ENCODE peak calls at places on chromosomes 16 and 17, in four cellular contexts. M is K562, W is HepG2, F is GM12878. J is an unnamed sample.

GRCh38 chr17:20073056-20073979 is 64.2 kb downstream of the SPECC1 start:
- DNase-seq in W (no peak), F (no peak), M (no peak), J (no peak)

GRCh38 chr17:68457168-68457538 is at the start of gene WIPI1:
- DNase-seq in W (peak), M (no peak), F (no peak), J (no peak)

GRCh38 chr17:7226721-7227710 is 7.3 kb downstream of the ACADVL start:
- DNase-seq in F (no peak), W (no peak), M (no peak), J (no peak)

GRCh38 chr17:55830699-55831098 is 79.8 kb downstream of the PCTP start:
- DNase-seq in M (no peak), W (no peak), F (no peak), J (no peak)

GRCh38 chr16:14392960-14393359 is 237.1 kb downstream of the PARN start:
- DNase-seq in M (no peak), W (no peak), F (no peak), J (no peak)

GRCh38 chr17:62787358-62787757 is 20.8 kb downstream of the MARCHF10 start:
- DNase-seq in M (no peak), W (no peak), F (no peak), J (no peak)

GRCh38 chr16:56610017-56610608 is 1.7 kb downstream of the MT2A start:
- DNase-seq in M (no peak), F (peak), W (peak), J (no peak)

GRCh38 chr16:922051-922450 is 48.7 kb downstream of the LMF1 start:
- DNase-seq in W (no peak), M (no peak), F (no peak), J (no peak)

GRCh38 chr17:67992541-67993152 is 3.6 kb downstream of the C17orf58 start:
- DNase-seq in M (no peak), F (no peak), W (no peak), J (no peak)

GRCh38 chr16:17038415-17038814 is 432.3 kb downstream of the XYLT1 start:
- DNase-seq in W (no peak), M (no peak), F (no peak), J (no peak)

GRCh38 chr16:86219655-86220445 is 290.5 kb upstream of the FOXF1 start:
- DNase-seq in W (no peak), F (no peak), M (no peak), J (no peak)

GRCh38 chr17:81385320-81386111 is 9.7 kb upstream of the BAHCC1 start:
- DNase-seq in W (peak), F (no peak), M (no peak), J (no peak)

GRCh38 chr17:6366144-6366755 is 68.7 kb downstream of the AIPL1 start:
- DNase-seq in W (no peak), M (no peak), F (no peak), J (peak)

GRCh38 chr17:78500806-78501205 is 76.4 kb downstream of the DNAH17 start:
- DNase-seq in F (no peak), M (no peak), W (no peak), J (no peak)

GRCh38 chr16:68128577-68129305 is 43.6 kb downstream of the NFATC3 start:
- DNase-seq in M (no peak), W (peak), F (no peak), J (no peak)

GRCh38 chr17:40311575-40311974 is 2.6 kb downstream of the RARA start:
- DNase-seq in W (no peak), F (no peak), M (no peak), J (peak)

GRCh38 chr16:87570938-87571867 is 31.1 kb upstream of the JPH3 start:
- DNase-seq in M (peak), W (peak), F (no peak), J (peak)

GRCh38 chr17:27551701-27552466 is 79.1 kb upstream of the LGALS9 start:
- DNase-seq in F (no peak), W (peak), M (peak), J (no peak)

GRCh38 chr16:74309789-74310781 is 13.5 kb downstream of the PSMD7 start:
- DNase-seq in F (no peak), M (peak), W (peak), J (no peak)

GRCh38 chr17:66810951-66811682 is 23.8 kb upstream of the CACNG5 start:
- DNase-seq in F (no peak), M (no peak), W (no peak), J (no peak)

GRCh38 chr16:964696-965395 is 5.9 kb downstream of the LMF1 start:
- DNase-seq in M (no peak), W (no peak), F (no peak), J (no peak)

GRCh38 chr16:22711847-22712246 is 102.1 kb upstream of the HS3ST2 start:
- DNase-seq in M (no peak), F (no peak), W (no peak), J (no peak)

GRCh38 chr17:50634915-50635719 is 436 bp downstream of the ABCC3 start:
- DNase-seq in W (no peak), M (no peak), F (no peak), J (peak)

GRCh38 chr17:32794533-32795246 is 82.2 kb downstream of the MYO1D start:
- DNase-seq in F (no peak), W (peak), M (peak), J (no peak)

GRCh38 chr17:81877569-81877968 is 6.4 kb upstream of the ARHGDIA start:
- DNase-seq in F (no peak), W (no peak), M (no peak), J (no peak)

GRCh38 chr17:39706921-39707337 is 7.1 kb downstream of the ERBB2 start:
- DNase-seq in W (no peak), M (no peak), F (no peak), J (no peak)

GRCh38 chr16:12459401-12459791 is 344.3 kb downstream of the CPPED1 start:
- DNase-seq in F (no peak), M (no peak), W (no peak), J (no peak)

GRCh38 chr17:41333836-41334235 is 16.8 kb downstream of the KRT33A start:
- DNase-seq in M (no peak), W (no peak), F (no peak), J (no peak)

GRCh38 chr17:41335747-41336146 is 14.9 kb downstream of the KRT33A start:
- DNase-seq in F (no peak), M (no peak), W (no peak), J (no peak)

GRCh38 chr17:41333098-41333497 is 17.5 kb downstream of the KRT33A start:
- DNase-seq in F (no peak), W (no peak), M (no peak), J (no peak)

GRCh38 chr17:41334899-41335298 is 15.7 kb downstream of the KRT33A start:
- DNase-seq in M (no peak), W (no peak), F (no peak), J (no peak)

DNA sequence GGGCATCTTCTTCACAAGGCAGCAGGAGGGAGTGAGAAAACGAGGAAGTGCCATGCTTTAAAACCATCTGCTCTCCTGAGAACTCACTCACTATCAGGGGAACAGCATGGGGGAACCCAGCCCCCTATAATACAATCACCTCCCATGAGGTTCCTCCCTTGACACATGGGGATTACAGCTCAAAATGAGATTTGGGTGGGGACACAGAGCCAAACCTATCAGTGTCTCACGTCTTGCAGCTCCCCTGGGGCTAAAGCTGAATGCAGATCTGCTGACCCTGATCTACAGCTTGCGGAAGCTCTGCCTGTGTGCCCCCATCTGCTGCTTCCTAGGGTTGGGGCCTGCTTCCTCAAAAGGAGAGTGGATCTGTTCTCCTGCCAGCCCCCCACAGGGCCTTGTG is 16.2 kb downstream of the KRT33A start:
- DNase-seq in M (no peak), W (no peak), F (peak), J (no peak)
- TF ChIP-seq CREM in M (no peak), W (no peak), F (no peak), J (no peak)

DNA sequence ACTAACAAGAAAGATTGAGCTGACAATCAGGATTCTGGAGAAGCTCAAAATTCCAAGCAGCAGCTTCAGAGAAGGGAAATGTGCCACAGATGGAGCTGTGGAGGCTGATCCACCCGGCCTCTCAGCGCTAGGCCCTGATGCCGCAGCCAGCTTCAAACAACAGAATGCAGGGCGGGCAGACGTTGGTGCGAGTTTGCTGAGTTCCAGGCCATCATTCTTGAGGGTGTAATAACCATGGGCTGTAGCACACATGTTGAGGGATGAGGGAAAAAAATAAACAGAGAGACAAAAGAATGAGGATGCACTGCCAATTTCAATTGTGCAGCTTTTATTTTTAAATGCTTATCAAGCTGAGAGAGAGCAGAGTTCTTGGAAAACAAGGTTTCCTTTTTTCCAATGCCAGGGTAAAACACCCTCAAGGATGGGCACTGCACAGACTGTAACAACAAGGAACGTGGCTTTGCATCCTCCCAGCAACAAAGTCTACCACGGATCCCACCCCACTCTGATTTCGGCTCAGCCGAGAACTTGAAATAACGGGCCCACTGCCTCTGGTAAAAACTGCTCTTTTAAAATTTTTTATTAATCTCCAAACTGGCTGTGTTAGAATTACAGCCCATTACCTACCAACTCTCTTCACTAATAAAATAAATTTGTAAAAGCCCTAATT is 90.2 kb downstream of the SMG6 start:
- DNase-seq in M (no peak), F (no peak), W (no peak), J (no peak)
- TF ChIP-seq CREM in M (no peak), F (no peak), W (no peak), J (no peak)

DNA sequence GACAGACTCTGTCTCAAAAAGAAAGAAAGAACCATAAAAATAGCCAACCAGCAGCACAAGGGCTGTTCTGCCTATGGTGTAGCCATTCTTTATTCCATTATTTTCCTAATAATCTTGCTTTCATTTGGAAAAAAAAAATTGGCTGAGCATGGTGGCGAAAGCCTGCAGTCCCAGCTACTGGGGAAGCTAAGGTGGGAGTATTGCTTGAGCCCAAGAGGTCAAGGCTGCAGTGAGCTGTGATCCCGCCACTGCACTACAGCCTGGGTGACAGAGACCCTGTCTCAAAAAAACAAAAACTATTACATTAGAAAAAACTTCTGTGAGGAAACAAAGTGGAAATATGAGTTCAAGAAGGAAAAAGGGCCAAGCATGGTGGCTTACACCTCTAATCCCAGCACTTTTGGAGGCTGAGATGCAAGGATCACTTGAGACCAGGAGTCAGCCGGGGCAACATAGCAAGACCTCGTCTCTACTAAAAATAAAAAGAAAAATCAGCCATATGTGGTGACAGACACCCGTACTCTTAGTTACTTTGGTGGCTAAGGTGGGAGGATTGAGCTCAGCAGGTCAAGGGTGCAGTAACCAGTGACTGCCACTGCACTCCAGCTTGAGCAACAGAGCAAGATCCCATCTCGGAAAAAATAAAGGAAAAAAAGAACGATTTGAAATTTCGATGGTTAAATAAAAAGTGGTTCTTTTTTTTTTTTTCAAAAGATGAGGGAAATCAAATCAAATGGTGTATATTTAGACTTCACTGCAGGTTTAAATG is 2.5 kb downstream of the DCAKD start:
- DNase-seq in M (no peak), W (peak), F (no peak), J (no peak)
- TF ChIP-seq CREM in M (no peak), W (no peak), F (no peak), J (no peak)

DNA sequence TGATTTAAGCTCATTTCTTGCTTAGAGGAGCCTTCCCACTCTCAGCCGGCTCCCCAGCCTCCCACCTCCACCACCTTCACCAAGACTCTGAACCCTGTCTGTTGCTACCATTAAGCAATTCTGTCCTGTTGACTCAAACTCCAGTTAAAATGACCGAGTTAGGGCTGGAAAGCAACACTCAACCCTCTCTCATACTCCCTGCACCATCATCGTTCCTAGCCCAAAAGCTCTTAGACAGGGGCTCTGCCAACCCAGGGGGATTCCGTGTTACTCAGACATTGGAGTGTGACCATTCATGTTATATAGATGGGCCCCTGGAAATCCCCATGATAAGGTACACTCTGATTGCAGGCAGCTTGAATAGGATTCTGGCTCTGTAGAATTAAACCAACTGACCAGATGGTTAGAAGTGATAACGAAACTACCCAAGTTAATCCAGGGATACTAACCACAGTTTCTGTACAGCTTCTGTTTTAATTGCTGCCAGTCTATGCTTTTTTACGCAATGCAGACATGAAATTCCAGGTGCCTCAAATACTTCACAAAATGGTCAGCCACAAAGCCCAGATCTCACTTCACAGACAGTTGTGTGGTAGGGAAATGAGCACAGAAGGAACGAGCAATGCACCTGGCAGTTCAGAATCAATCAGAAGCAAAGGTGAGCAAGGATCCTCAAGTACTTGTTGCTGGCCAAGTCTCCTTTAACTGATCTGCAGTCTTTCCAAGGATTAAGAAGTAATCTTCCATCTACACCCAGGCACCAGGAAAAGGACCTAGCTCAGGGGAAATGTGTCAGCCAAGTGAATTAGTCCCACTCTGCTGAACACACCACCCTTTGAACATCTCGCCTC is 2.1 kb downstream of the SSTR2 start:
- DNase-seq in M (no peak), F (no peak), W (no peak), J (no peak)
- TF ChIP-seq CREM in M (no peak), F (no peak), W (no peak), J (no peak)

GRCh38 chr17:63934391-63935112 is 2.4 kb upstream of the CD79B start:
- DNase-seq in F (no peak), W (no peak), M (no peak), J (no peak)

GRCh38 chr17:63929860-63930766 is 2.0 kb downstream of the CD79B start:
- DNase-seq in W (no peak), M (no peak), F (no peak), J (no peak)

GRCh38 chr17:63932721-63933120 is 590 bp upstream of the CD79B start:
- DNase-seq in F (no peak), W (no peak), M (no peak), J (no peak)

GRCh38 chr17:63930951-63931575 is 1.1 kb downstream of the CD79B start:
- DNase-seq in M (peak), W (no peak), F (no peak), J (peak)

DNA sequence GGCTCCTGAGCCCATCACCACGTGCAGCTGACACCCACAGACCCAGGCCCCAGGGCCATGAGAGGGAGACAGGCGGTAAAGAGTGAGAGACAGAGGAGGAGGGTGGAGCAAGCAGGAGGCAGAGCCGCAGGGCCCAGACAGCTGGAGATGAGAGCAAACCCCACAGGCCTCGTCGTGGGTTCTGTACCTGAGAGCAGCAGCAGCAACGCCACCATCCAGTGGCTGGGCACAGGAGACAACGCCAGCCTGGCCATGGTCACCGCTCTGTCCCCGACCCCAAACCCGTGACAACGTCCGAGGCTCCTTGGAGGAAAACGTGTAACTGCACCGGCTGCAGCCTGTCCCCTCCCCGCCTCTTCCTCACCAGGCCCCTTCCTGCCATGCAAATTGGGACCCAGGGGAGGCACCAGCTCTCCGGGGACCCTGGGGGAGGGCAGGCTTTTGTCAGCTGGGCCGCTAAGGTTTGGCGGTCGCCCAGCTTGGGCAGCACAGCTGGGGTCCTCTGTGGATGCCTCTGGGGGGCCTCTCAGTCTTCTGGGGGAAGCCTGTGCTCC is at the start of gene CD79B:
- DNase-seq in M (no peak), F (no peak), W (no peak), J (no peak)
- TF ChIP-seq CREM in M (no peak), F (no peak), W (no peak), J (no peak)

DNA sequence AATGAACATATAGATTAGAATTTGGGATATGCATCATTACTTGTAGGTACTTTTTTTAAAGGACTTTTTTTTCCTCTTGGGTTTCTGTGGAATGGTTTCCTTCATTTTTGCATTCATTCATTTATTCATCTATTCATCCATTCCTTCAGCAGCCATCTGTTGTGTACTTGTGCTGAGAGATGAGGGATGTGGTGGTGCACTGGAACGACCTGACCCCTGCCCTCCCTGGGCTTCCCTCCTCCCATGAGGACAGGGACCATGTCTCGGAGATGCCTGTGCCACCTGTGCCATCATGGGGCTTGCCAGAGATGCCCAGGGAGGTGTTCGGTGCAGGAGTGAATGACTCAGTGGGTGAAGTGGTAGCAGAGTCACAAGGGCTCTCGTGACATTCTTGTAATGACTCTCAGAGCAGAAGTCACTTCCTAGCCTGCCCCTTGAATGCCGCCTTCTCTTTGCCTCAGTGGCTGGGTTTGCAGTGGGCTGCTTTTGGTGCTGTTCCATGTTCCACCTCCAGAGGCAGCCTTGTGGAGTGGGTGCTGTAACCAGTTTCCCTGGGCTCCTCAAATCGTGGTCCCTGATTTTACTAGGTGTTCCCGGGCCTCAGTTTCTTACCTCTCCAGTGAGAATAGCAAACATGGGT is 43.9 kb downstream of the CLEC16A start:
- DNase-seq in F (no peak), M (peak), W (no peak), J (peak)
- TF ChIP-seq CREM in F (no peak), M (no peak), W (no peak), J (no peak)

GRCh38 chr16:49051626-49052025 is 230.0 kb downstream of the CBLN1 start:
- DNase-seq in W (no peak), M (no peak), F (no peak), J (no peak)
- TF ChIP-seq CREM in W (no peak), M (no peak), F (no peak), J (no peak)

J was measured in WTC11.